ENCODE peak calls at places on chromosomes 2 and 18, in six cellular contexts. One of them, this sample, is unnamed.

GRCh38 chr2:136213836-136214235 is 95.9 kb upstream of the CXCR4 start:
- DNase-seq in OCI-LY7: peak; percentile 17
- DNase-seq in coronary artery: no peak
- DNase-seq in astrocyte: no peak
- DNase-seq in brain microvascular endothelial cell: no peak
- DNase-seq in right atrium auricular region: no peak
- DNase-seq in this sample: no peak

GRCh38 chr2:105317937-105318336 is 11.6 kb downstream of the TGFBRAP1 start:
- DNase-seq in right atrium auricular region: no peak
- DNase-seq in brain microvascular endothelial cell: no peak
- DNase-seq in astrocyte: no peak
- DNase-seq in OCI-LY7: no peak
- DNase-seq in coronary artery: no peak
- DNase-seq in this sample: no peak

GRCh38 chr18:75226301-75226955 is 15.8 kb downstream of the TSHZ1 start:
- DNase-seq in coronary artery: no peak
- DNase-seq in OCI-LY7: no peak
- DNase-seq in astrocyte: no peak
- DNase-seq in right atrium auricular region: no peak
- DNase-seq in brain microvascular endothelial cell: no peak
- DNase-seq in this sample: peak; percentile 45

GRCh38 chr18:48902023-48902855 is 48.5 kb downstream of the SMAD7 start:
- DNase-seq in brain microvascular endothelial cell: peak; percentile 95
- DNase-seq in coronary artery: peak; percentile 97
- DNase-seq in right atrium auricular region: peak; percentile 92
- DNase-seq in astrocyte: peak; percentile 91
- DNase-seq in OCI-LY7: no peak
- DNase-seq in this sample: no peak

GRCh38 chr2:9780368-9781130 is 62.7 kb upstream of the TAF1B start:
- DNase-seq in OCI-LY7: no peak
- DNase-seq in astrocyte: no peak
- DNase-seq in brain microvascular endothelial cell: no peak
- DNase-seq in coronary artery: no peak
- DNase-seq in right atrium auricular region: no peak
- DNase-seq in this sample: no peak

GRCh38 chr2:80437959-80438358 is 133.4 kb upstream of the LRRTM1 start:
- DNase-seq in right atrium auricular region: no peak
- DNase-seq in coronary artery: no peak
- DNase-seq in astrocyte: no peak
- DNase-seq in brain microvascular endothelial cell: no peak
- DNase-seq in OCI-LY7: no peak
- DNase-seq in this sample: peak; percentile 21

GRCh38 chr2:43105586-43106562 is 120.5 kb downstream of the ZFP36L2 start:
- DNase-seq in astrocyte: no peak
- DNase-seq in brain microvascular endothelial cell: peak; percentile 58
- DNase-seq in right atrium auricular region: no peak
- DNase-seq in OCI-LY7: peak; percentile 75
- DNase-seq in coronary artery: no peak
- DNase-seq in this sample: peak; percentile 38

GRCh38 chr2:125471963-125472362 is 1184.0 kb upstream of the GYPC start:
- DNase-seq in right atrium auricular region: no peak
- DNase-seq in coronary artery: no peak
- DNase-seq in brain microvascular endothelial cell: peak; percentile 2
- DNase-seq in astrocyte: no peak
- DNase-seq in OCI-LY7: no peak
- DNase-seq in this sample: peak; percentile 38

GRCh38 chr2:213065583-213066444 is 85.6 kb downstream of the IKZF2 start:
- DNase-seq in coronary artery: no peak
- DNase-seq in astrocyte: peak; percentile 29
- DNase-seq in OCI-LY7: no peak
- DNase-seq in right atrium auricular region: no peak
- DNase-seq in brain microvascular endothelial cell: peak; percentile 20
- DNase-seq in this sample: peak; percentile 49

DNA sequence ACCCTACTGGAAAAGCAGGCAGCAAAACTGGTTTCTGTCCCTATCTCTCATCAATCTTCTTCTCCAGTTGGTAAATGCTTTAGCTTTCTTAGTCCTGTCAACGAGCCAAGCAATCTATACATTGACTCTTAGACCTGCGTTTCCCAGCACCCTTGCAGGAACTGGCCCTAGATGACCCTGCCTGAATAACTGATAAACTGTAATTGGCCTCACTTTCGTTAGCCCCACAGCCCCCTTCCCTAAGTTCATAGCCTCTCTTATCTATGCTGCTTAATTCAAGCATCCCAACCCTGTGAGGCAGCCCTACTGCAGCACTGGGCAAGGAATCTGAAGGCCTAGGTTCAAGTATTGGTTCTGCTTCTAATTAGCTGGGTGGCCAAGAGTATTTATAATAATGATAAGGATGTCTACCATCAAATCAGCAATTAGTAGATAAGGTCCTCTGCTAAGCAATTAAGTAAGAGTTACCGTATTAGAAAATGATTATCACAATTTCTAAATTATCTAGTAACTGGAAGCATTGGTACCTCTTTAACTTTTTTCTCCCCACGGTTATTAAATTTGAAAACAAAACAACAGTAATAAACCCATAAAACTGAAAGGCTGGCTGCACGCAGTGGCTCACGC is 86.4 kb upstream of the RMDN2 start:
- DNase-seq in astrocyte: no peak
- DNase-seq in coronary artery: no peak
- DNase-seq in brain microvascular endothelial cell: no peak
- DNase-seq in OCI-LY7: no peak
- DNase-seq in right atrium auricular region: no peak
- DNase-seq in this sample: no peak
- H3K27ac ChIP-seq in astrocyte: no peak overlapping the region
- H3K27ac ChIP-seq in coronary artery: no peak overlapping the region
- H3K27ac ChIP-seq in brain microvascular endothelial cell: no peak overlapping the region
- H3K27ac ChIP-seq in OCI-LY7: no peak overlapping the region
- H3K27ac ChIP-seq in right atrium auricular region: no peak overlapping the region
- H3K27ac ChIP-seq in this sample: no peak overlapping the region

GRCh38 chr2:197075754-197076337 is 149.3 kb upstream of the PGAP1 start:
- DNase-seq in right atrium auricular region: no peak
- DNase-seq in coronary artery: no peak
- DNase-seq in astrocyte: no peak
- DNase-seq in OCI-LY7: peak; percentile 23
- DNase-seq in brain microvascular endothelial cell: peak; percentile 17
- DNase-seq in this sample: no peak
- TF ChIP-seq CTCF in right atrium auricular region: no peak
- TF ChIP-seq CTCF in coronary artery: no peak
- TF ChIP-seq CTCF in astrocyte: peak; percentile 32
- TF ChIP-seq CTCF in OCI-LY7: peak; percentile 81
- TF ChIP-seq CTCF in brain microvascular endothelial cell: peak; percentile 61
- TF ChIP-seq CTCF in this sample: no peak

DNA sequence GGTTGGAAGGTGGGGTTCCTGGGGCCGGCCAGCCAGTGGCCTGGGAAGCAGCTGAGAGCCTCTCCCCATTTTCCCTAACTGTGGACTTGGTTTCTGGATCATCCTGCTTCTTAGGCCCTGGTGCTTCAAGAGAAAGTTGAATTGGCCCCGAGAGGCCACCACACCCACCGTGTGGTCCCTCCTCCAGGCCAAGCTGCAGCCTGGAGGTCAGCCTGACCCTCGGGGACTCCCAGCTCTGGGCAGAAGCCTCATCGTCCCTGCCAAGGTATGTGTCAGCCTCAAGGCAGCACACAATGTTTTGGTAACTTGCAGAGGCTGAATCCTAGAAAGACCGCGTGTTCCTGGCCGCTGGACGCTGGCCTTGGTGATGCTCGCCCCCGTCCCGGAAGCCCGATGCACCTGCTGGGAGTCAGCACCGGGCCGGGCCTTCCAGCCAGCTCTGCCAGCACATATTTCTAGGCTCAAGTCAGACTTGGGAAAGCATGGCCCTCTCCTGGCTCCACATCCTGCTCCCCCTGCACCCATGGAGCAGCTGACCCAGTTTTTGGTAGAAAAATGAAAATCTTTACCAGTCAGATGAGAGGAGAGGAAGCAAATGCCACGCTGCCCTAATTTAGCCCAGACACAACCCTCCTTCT is 72.6 kb downstream of the ACTR2 start:
- DNase-seq in coronary artery: peak; percentile 91
- DNase-seq in OCI-LY7: no peak
- DNase-seq in right atrium auricular region: peak; percentile 89
- DNase-seq in brain microvascular endothelial cell: peak; percentile 60
- DNase-seq in astrocyte: peak; percentile 77
- DNase-seq in this sample: no peak
- H3K27ac ChIP-seq in coronary artery: peak overlapping the region; percentile 59
- H3K27ac ChIP-seq in OCI-LY7: peak overlapping the region; percentile 86
- H3K27ac ChIP-seq in right atrium auricular region: peak overlapping the region; percentile 53
- H3K27ac ChIP-seq in brain microvascular endothelial cell: peak overlapping the region; percentile 80
- H3K27ac ChIP-seq in astrocyte: peak overlapping the region; percentile 74
- H3K27ac ChIP-seq in this sample: no peak overlapping the region

DNA sequence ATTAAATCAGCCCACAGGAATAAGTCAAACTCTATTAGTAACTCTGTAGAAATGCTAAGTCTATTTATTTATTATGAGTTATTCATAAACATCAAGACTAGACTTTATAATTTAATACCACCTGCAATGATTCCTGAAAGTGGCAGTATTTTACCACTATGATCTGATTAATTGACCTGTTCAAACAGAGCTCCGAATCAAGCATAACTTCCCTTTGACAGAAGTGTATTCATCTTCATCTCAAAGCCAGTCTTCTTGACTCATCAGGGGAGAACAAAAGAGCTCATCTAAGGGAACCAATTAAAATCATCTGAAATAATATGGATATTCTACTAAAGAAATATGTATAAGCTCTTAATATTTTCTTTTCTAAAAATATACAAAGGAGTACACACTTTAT is 122.3 kb downstream of the MBD2 start:
- DNase-seq in astrocyte: no peak
- DNase-seq in OCI-LY7: no peak
- DNase-seq in coronary artery: no peak
- DNase-seq in brain microvascular endothelial cell: no peak
- DNase-seq in right atrium auricular region: no peak
- DNase-seq in this sample: no peak
- TF ChIP-seq CTCF in astrocyte: no peak
- TF ChIP-seq CTCF in OCI-LY7: no peak
- TF ChIP-seq CTCF in coronary artery: no peak
- TF ChIP-seq CTCF in brain microvascular endothelial cell: no peak
- TF ChIP-seq CTCF in right atrium auricular region: no peak
- TF ChIP-seq CTCF in this sample: no peak

GRCh38 chr18:59142274-59142673 is 2.6 kb downstream of the SEC11C start:
- DNase-seq in right atrium auricular region: no peak
- DNase-seq in OCI-LY7: no peak
- DNase-seq in astrocyte: no peak
- DNase-seq in brain microvascular endothelial cell: no peak
- DNase-seq in coronary artery: no peak
- DNase-seq in this sample: no peak
- H3K27ac ChIP-seq in right atrium auricular region: no peak overlapping the region
- H3K27ac ChIP-seq in OCI-LY7: peak overlapping the region; percentile 47
- H3K27ac ChIP-seq in astrocyte: no peak overlapping the region
- H3K27ac ChIP-seq in brain microvascular endothelial cell: no peak overlapping the region
- H3K27ac ChIP-seq in coronary artery: no peak overlapping the region
- H3K27ac ChIP-seq in this sample: peak overlapping the region; percentile 15

DNA sequence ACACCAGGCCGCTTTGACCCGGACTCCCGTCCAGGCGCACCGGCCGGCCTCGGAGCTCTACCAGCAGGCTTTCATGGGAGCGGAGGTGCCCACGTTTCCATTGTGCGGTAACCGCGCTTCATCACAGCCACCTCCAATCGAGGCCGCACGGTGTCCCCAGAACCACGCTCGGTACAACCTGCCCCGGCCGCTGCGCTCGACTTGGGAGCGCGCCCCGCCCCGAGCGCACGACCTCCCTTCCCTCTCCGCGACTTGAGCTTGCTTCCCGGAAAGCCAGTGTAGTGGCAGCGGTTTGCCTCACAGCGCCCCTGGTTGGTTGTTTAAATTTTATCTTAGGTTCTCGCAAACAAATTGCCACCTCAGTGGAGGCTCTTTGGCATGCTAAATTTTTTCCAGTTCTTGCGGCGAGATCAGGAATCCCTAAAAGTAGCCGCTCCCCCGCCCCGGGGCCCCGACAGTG is 329 bp upstream of the CYP1B1 start:
- DNase-seq in astrocyte: peak; percentile 78
- DNase-seq in brain microvascular endothelial cell: peak; percentile 61
- DNase-seq in right atrium auricular region: peak; percentile 90
- DNase-seq in coronary artery: peak; percentile 83
- DNase-seq in OCI-LY7: no peak
- DNase-seq in this sample: peak; percentile 74
- TF ChIP-seq CTCF in astrocyte: peak; percentile 17
- TF ChIP-seq CTCF in brain microvascular endothelial cell: no peak
- TF ChIP-seq CTCF in right atrium auricular region: no peak
- TF ChIP-seq CTCF in coronary artery: no peak
- TF ChIP-seq CTCF in OCI-LY7: no peak
- TF ChIP-seq CTCF in this sample: no peak

DNA sequence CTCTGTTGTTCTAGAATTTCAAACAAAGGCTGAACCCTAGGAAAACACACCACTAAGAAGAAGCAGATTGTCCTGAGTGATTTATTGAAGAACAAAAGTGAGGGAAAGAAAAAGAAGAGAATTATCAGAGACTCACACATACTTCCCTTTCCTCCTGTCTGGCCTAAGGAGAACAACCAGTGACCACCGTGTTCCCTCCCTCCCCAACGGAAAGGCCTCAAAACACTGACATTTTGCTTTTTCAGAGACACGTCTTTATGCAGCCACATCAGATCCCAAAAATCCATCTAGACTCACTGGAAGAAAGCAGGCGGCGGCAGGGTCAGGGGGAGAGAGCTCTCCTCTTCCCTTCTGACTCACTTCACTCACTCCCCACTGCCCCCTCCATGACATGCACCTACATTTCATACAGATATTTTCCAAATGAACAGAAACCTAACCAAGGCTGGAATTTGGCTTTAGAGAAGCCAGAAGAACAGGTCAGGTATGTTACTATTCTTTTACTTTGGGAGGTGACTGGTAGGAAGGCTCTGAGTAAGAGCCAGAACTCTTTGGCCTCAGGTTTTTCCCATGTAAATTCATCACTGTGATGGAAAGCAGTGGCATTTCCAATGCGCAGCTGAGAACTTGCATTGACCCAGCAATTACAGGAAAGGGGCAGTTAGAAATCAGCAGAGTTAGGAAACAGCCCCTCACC is 169.9 kb downstream of the BCL11A start:
- DNase-seq in OCI-LY7: no peak
- DNase-seq in coronary artery: no peak
- DNase-seq in right atrium auricular region: no peak
- DNase-seq in brain microvascular endothelial cell: no peak
- DNase-seq in astrocyte: no peak
- DNase-seq in this sample: no peak
- H3K27ac ChIP-seq in OCI-LY7: no peak overlapping the region
- H3K27ac ChIP-seq in coronary artery: no peak overlapping the region
- H3K27ac ChIP-seq in right atrium auricular region: no peak overlapping the region
- H3K27ac ChIP-seq in brain microvascular endothelial cell: no peak overlapping the region
- H3K27ac ChIP-seq in astrocyte: no peak overlapping the region
- H3K27ac ChIP-seq in this sample: no peak overlapping the region

DNA sequence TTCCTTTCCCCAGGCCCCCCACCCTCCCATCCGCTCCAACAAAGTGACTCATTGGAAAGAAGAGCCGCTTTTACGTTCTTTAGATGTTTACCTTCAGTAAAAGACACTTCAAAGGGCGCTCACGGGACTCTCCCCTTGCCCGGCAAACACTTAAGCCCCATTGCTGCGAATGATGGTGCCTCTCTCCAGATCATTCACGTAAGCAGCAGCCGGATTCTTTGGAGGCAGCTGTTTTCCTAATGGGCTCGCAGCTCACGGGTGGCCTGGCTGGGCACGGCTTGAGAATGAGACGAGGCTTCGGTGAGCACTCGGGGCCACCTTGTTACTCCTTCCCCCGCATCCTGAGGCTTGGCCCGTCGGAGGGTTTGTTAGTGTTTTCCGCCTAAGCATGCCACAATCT is 165.3 kb upstream of the SALL3 start:
- DNase-seq in coronary artery: no peak
- DNase-seq in right atrium auricular region: no peak
- DNase-seq in astrocyte: no peak
- DNase-seq in brain microvascular endothelial cell: no peak
- DNase-seq in OCI-LY7: no peak
- DNase-seq in this sample: no peak
- TF ChIP-seq CTCF in coronary artery: no peak
- TF ChIP-seq CTCF in right atrium auricular region: no peak
- TF ChIP-seq CTCF in astrocyte: no peak
- TF ChIP-seq CTCF in brain microvascular endothelial cell: no peak
- TF ChIP-seq CTCF in OCI-LY7: no peak
- TF ChIP-seq CTCF in this sample: no peak

This sample was measured in WERI-Rb-1.